ENCODE peak calls at places on chromosomes 3 and 15, in eight cellular contexts. One of them, this sample, is unnamed.

GRCh38 chr3:150237490-150237889 is 170.6 kb upstream of the TSC22D2 start:
- DNase-seq in heart right ventricle: no peak
- DNase-seq in HT-29: peak
- DNase-seq in NCI-H1694 treated with DMSO at 0.1 percent for 48 hours: no peak
- DNase-seq in MV-4-11: no peak
- DNase-seq in hypothalamus: no peak
- DNase-seq in HCEC 1CT: peak
- DNase-seq in NCI-H774: no peak
- DNase-seq in this sample: no peak

GRCh38 chr3:7917443-7918151 is 584.0 kb upstream of the LMCD1 start:
- DNase-seq in heart right ventricle: no peak
- DNase-seq in HT-29: no peak
- DNase-seq in NCI-H1694 treated with DMSO at 0.1 percent for 48 hours: no peak
- DNase-seq in MV-4-11: no peak
- DNase-seq in hypothalamus: no peak
- DNase-seq in HCEC 1CT: no peak
- DNase-seq in NCI-H774: no peak
- DNase-seq in this sample: no peak

GRCh38 chr3:100982710-100983109 is 10.5 kb downstream of the ABI3BP start:
- DNase-seq in heart right ventricle: peak
- DNase-seq in HT-29: no peak
- DNase-seq in NCI-H1694 treated with DMSO at 0.1 percent for 48 hours: no peak
- DNase-seq in MV-4-11: no peak
- DNase-seq in hypothalamus: no peak
- DNase-seq in HCEC 1CT: no peak
- DNase-seq in NCI-H774: no peak
- DNase-seq in this sample: no peak

GRCh38 chr3:127706785-127707351 is 34.1 kb downstream of the ABTB1 start:
- DNase-seq in heart right ventricle: no peak
- DNase-seq in HT-29: no peak
- DNase-seq in NCI-H1694 treated with DMSO at 0.1 percent for 48 hours: peak
- DNase-seq in MV-4-11: no peak
- DNase-seq in hypothalamus: no peak
- DNase-seq in HCEC 1CT: no peak
- DNase-seq in NCI-H774: no peak
- DNase-seq in this sample: no peak

GRCh38 chr15:80160570-80161156 is 7.9 kb downstream of the FAH start:
- DNase-seq in heart right ventricle: no peak
- DNase-seq in HT-29: no peak
- DNase-seq in NCI-H1694 treated with DMSO at 0.1 percent for 48 hours: no peak
- DNase-seq in MV-4-11: peak
- DNase-seq in hypothalamus: no peak
- DNase-seq in HCEC 1CT: peak
- DNase-seq in NCI-H774: no peak
- DNase-seq in this sample: no peak

GRCh38 chr15:45648521-45649200 is 13.8 kb downstream of the SQOR start:
- DNase-seq in heart right ventricle: no peak
- DNase-seq in HT-29: peak
- DNase-seq in NCI-H1694 treated with DMSO at 0.1 percent for 48 hours: no peak
- DNase-seq in MV-4-11: no peak
- DNase-seq in hypothalamus: no peak
- DNase-seq in HCEC 1CT: peak
- DNase-seq in NCI-H774: peak
- DNase-seq in this sample: peak

GRCh38 chr3:67605377-67605776 is 49.0 kb downstream of the SUCLG2 start:
- DNase-seq in heart right ventricle: no peak
- DNase-seq in HT-29: no peak
- DNase-seq in NCI-H1694 treated with DMSO at 0.1 percent for 48 hours: no peak
- DNase-seq in MV-4-11: no peak
- DNase-seq in hypothalamus: no peak
- DNase-seq in HCEC 1CT: peak
- DNase-seq in NCI-H774: no peak
- DNase-seq in this sample: no peak

GRCh38 chr3:115706311-115706829 is 83.1 kb downstream of the GAP43 start:
- DNase-seq in heart right ventricle: no peak
- DNase-seq in HT-29: no peak
- DNase-seq in NCI-H1694 treated with DMSO at 0.1 percent for 48 hours: no peak
- DNase-seq in MV-4-11: no peak
- DNase-seq in hypothalamus: no peak
- DNase-seq in HCEC 1CT: no peak
- DNase-seq in NCI-H774: no peak
- DNase-seq in this sample: no peak

GRCh38 chr3:37955918-37956317 is 34.7 kb upstream of the VILL start:
- DNase-seq in heart right ventricle: no peak
- DNase-seq in HT-29: no peak
- DNase-seq in NCI-H1694 treated with DMSO at 0.1 percent for 48 hours: no peak
- DNase-seq in MV-4-11: peak
- DNase-seq in hypothalamus: no peak
- DNase-seq in HCEC 1CT: no peak
- DNase-seq in NCI-H774: no peak
- DNase-seq in this sample: no peak

GRCh38 chr3:111338059-111338698 is 203.8 kb upstream of the CD96 start:
- DNase-seq in heart right ventricle: no peak
- DNase-seq in HT-29: peak
- DNase-seq in NCI-H1694 treated with DMSO at 0.1 percent for 48 hours: peak
- DNase-seq in MV-4-11: peak
- DNase-seq in hypothalamus: no peak
- DNase-seq in HCEC 1CT: peak
- DNase-seq in NCI-H774: peak
- DNase-seq in this sample: peak

GRCh38 chr3:43296565-43296964 is 10.2 kb downstream of the SNRK start:
- DNase-seq in heart right ventricle: no peak
- DNase-seq in HT-29: no peak
- DNase-seq in NCI-H1694 treated with DMSO at 0.1 percent for 48 hours: no peak
- DNase-seq in MV-4-11: peak
- DNase-seq in hypothalamus: no peak
- DNase-seq in HCEC 1CT: peak
- DNase-seq in NCI-H774: no peak
- DNase-seq in this sample: no peak

GRCh38 chr3:66991478-66991877 is 6.6 kb upstream of the KBTBD8 start:
- DNase-seq in heart right ventricle: no peak
- DNase-seq in HT-29: no peak
- DNase-seq in NCI-H1694 treated with DMSO at 0.1 percent for 48 hours: no peak
- DNase-seq in MV-4-11: peak
- DNase-seq in hypothalamus: no peak
- DNase-seq in HCEC 1CT: peak
- DNase-seq in NCI-H774: no peak
- DNase-seq in this sample: no peak

GRCh38 chr3:38151667-38152265 is 13.3 kb downstream of the MYD88 start:
- DNase-seq in heart right ventricle: no peak
- DNase-seq in HT-29: no peak
- DNase-seq in NCI-H1694 treated with DMSO at 0.1 percent for 48 hours: no peak
- DNase-seq in MV-4-11: peak
- DNase-seq in hypothalamus: no peak
- DNase-seq in HCEC 1CT: peak
- DNase-seq in NCI-H774: no peak
- DNase-seq in this sample: peak

GRCh38 chr3:149198611-149199010 is 23.0 kb downstream of the CP start:
- DNase-seq in heart right ventricle: no peak
- DNase-seq in HT-29: no peak
- DNase-seq in NCI-H1694 treated with DMSO at 0.1 percent for 48 hours: no peak
- DNase-seq in MV-4-11: no peak
- DNase-seq in hypothalamus: no peak
- DNase-seq in HCEC 1CT: peak
- DNase-seq in NCI-H774: no peak
- DNase-seq in this sample: no peak

GRCh38 chr3:38836561-38836960 is 20.5 kb upstream of the SCN10A start:
- DNase-seq in heart right ventricle: no peak
- DNase-seq in HT-29: no peak
- DNase-seq in NCI-H1694 treated with DMSO at 0.1 percent for 48 hours: no peak
- DNase-seq in MV-4-11: no peak
- DNase-seq in hypothalamus: no peak
- DNase-seq in HCEC 1CT: no peak
- DNase-seq in NCI-H774: no peak
- DNase-seq in this sample: no peak

GRCh38 chr3:123157209-123157597 is 44.5 kb upstream of the SEC22A start:
- DNase-seq in heart right ventricle: no peak
- DNase-seq in HT-29: no peak
- DNase-seq in NCI-H1694 treated with DMSO at 0.1 percent for 48 hours: no peak
- DNase-seq in MV-4-11: no peak
- DNase-seq in hypothalamus: no peak
- DNase-seq in HCEC 1CT: no peak
- DNase-seq in NCI-H774: no peak
- DNase-seq in this sample: no peak

GRCh38 chr3:135995766-135996165 is 30.2 kb downstream of the PPP2R3A start:
- DNase-seq in heart right ventricle: no peak
- DNase-seq in HT-29: no peak
- DNase-seq in NCI-H1694 treated with DMSO at 0.1 percent for 48 hours: no peak
- DNase-seq in MV-4-11: no peak
- DNase-seq in hypothalamus: no peak
- DNase-seq in HCEC 1CT: no peak
- DNase-seq in NCI-H774: no peak
- DNase-seq in this sample: no peak

GRCh38 chr15:81645470-81645869 is 271.5 kb upstream of the TMC3 start:
- DNase-seq in heart right ventricle: no peak
- DNase-seq in HT-29: no peak
- DNase-seq in NCI-H1694 treated with DMSO at 0.1 percent for 48 hours: no peak
- DNase-seq in MV-4-11: no peak
- DNase-seq in hypothalamus: no peak
- DNase-seq in HCEC 1CT: no peak
- DNase-seq in NCI-H774: no peak
- DNase-seq in this sample: no peak

GRCh38 chr3:65497846-65498245 is 540.9 kb downstream of the MAGI1 start:
- DNase-seq in heart right ventricle: no peak
- DNase-seq in HT-29: no peak
- DNase-seq in NCI-H1694 treated with DMSO at 0.1 percent for 48 hours: peak
- DNase-seq in MV-4-11: no peak
- DNase-seq in hypothalamus: no peak
- DNase-seq in HCEC 1CT: no peak
- DNase-seq in NCI-H774: peak
- DNase-seq in this sample: no peak

GRCh38 chr3:47984089-47984759 is 32.0 kb downstream of the MAP4 start:
- DNase-seq in heart right ventricle: no peak
- DNase-seq in HT-29: no peak
- DNase-seq in NCI-H1694 treated with DMSO at 0.1 percent for 48 hours: no peak
- DNase-seq in MV-4-11: no peak
- DNase-seq in hypothalamus: no peak
- DNase-seq in HCEC 1CT: peak
- DNase-seq in NCI-H774: no peak
- DNase-seq in this sample: no peak

GRCh38 chr15:49036650-49037545 is 9.3 kb downstream of the SECISBP2L start:
- DNase-seq in heart right ventricle: no peak
- DNase-seq in HT-29: peak
- DNase-seq in NCI-H1694 treated with DMSO at 0.1 percent for 48 hours: no peak
- DNase-seq in MV-4-11: no peak
- DNase-seq in hypothalamus: no peak
- DNase-seq in HCEC 1CT: peak
- DNase-seq in NCI-H774: no peak
- DNase-seq in this sample: no peak

GRCh38 chr3:10344147-10344943 is 23.4 kb upstream of the SEC13 start:
- DNase-seq in heart right ventricle: peak
- DNase-seq in HT-29: peak
- DNase-seq in NCI-H1694 treated with DMSO at 0.1 percent for 48 hours: no peak
- DNase-seq in MV-4-11: no peak
- DNase-seq in hypothalamus: no peak
- DNase-seq in HCEC 1CT: peak
- DNase-seq in NCI-H774: no peak
- DNase-seq in this sample: peak

GRCh38 chr3:136239094-136239493 is 11.0 kb upstream of the PCCB start:
- DNase-seq in heart right ventricle: no peak
- DNase-seq in HT-29: no peak
- DNase-seq in NCI-H1694 treated with DMSO at 0.1 percent for 48 hours: no peak
- DNase-seq in MV-4-11: no peak
- DNase-seq in hypothalamus: no peak
- DNase-seq in HCEC 1CT: no peak
- DNase-seq in NCI-H774: no peak
- DNase-seq in this sample: no peak

GRCh38 chr15:70704166-70704565 is 59.2 kb downstream of the UACA start:
- DNase-seq in heart right ventricle: no peak
- DNase-seq in HT-29: no peak
- DNase-seq in NCI-H1694 treated with DMSO at 0.1 percent for 48 hours: no peak
- DNase-seq in MV-4-11: no peak
- DNase-seq in hypothalamus: no peak
- DNase-seq in HCEC 1CT: no peak
- DNase-seq in NCI-H774: no peak
- DNase-seq in this sample: no peak

GRCh38 chr3:125003369-125003853 is 52.4 kb downstream of the HEG1 start:
- DNase-seq in heart right ventricle: peak
- DNase-seq in HT-29: peak
- DNase-seq in NCI-H1694 treated with DMSO at 0.1 percent for 48 hours: no peak
- DNase-seq in MV-4-11: no peak
- DNase-seq in hypothalamus: no peak
- DNase-seq in HCEC 1CT: peak
- DNase-seq in NCI-H774: no peak
- DNase-seq in this sample: no peak

GRCh38 chr3:16456784-16457415 is 56.6 kb downstream of the RFTN1 start:
- DNase-seq in heart right ventricle: no peak
- DNase-seq in HT-29: no peak
- DNase-seq in NCI-H1694 treated with DMSO at 0.1 percent for 48 hours: no peak
- DNase-seq in MV-4-11: peak
- DNase-seq in hypothalamus: no peak
- DNase-seq in HCEC 1CT: peak
- DNase-seq in NCI-H774: no peak
- DNase-seq in this sample: no peak